ENCODE peak calls at places on chromosomes 1 and 21, in seven cellular contexts. G is ascending aorta, R is GM13977, D is fibroblast of lung, I is A549, E is AG04450, B is glutamatergic neuron. Q is an unnamed sample.

GRCh38 chr1:246961939-246962373 is 30.2 kb upstream of the AHCTF1 start:
- DNase-seq in R (no peak), B (no peak), E (no peak), G (peak; percentile 74), I (no peak), D (peak; percentile 58), Q (no peak)

GRCh38 chr1:37393173-37393572 is 81.2 kb upstream of the ZC3H12A start:
- DNase-seq in E (no peak), R (no peak), G (no peak), I (no peak), B (no peak), D (no peak), Q (no peak)

GRCh38 chr1:43270421-43271095 is 775 bp downstream of the TMEM125 start:
- DNase-seq in D (no peak), E (no peak), B (no peak), R (peak; percentile 27), G (peak; percentile 44), I (no peak), Q (no peak)

GRCh38 chr1:30410153-30410851 is 313.1 kb downstream of the MATN1 start:
- DNase-seq in R (no peak), D (no peak), G (peak; percentile 50), E (no peak), I (no peak), B (no peak), Q (peak; percentile 50)

GRCh38 chr1:222331340-222331739 is 216.6 kb downstream of the HHIPL2 start:
- DNase-seq in D (peak; percentile 79), R (no peak), G (no peak), I (no peak), B (no peak), E (peak; percentile 81), Q (no peak)

GRCh38 chr21:38297193-38297592 is 40.4 kb downstream of the KCNJ15 start:
- DNase-seq in R (no peak), G (no peak), E (no peak), D (peak; percentile 58), B (no peak), I (no peak), Q (no peak)

GRCh38 chr1:7770939-7771672 is at the start of gene VAMP3:
- DNase-seq in E (no peak), G (peak; percentile 92), D (peak; percentile 78), R (peak; percentile 98), I (peak; percentile 73), B (peak; percentile 97), Q (peak; percentile 87)

GRCh38 chr21:36542312-36543101 is 62.6 kb upstream of the CLDN14 start:
- DNase-seq in G (no peak), D (no peak), E (no peak), R (peak; percentile 78), B (no peak), I (no peak), Q (no peak)

GRCh38 chr1:107740574-107740973 is 224.4 kb downstream of the VAV3 start:
- DNase-seq in I (no peak), B (no peak), D (peak; percentile 78), R (no peak), E (no peak), G (no peak), Q (no peak)

GRCh38 chr1:90708826-90709225 is 8.3 kb downstream of the BARHL2 start:
- DNase-seq in E (no peak), B (no peak), I (no peak), R (no peak), D (no peak), G (no peak), Q (no peak)

GRCh38 chr1:173056355-173056754 is 5.6 kb upstream of the TNFSF18 start:
- DNase-seq in R (no peak), E (no peak), G (no peak), B (no peak), D (no peak), I (no peak), Q (no peak)

GRCh38 chr1:58933599-58933926 is 149.7 kb upstream of the JUN start:
- DNase-seq in I (no peak), G (no peak), B (no peak), D (peak; percentile 11), R (no peak), E (no peak), Q (no peak)

GRCh38 chr1:18343646-18344045 is 137.1 kb upstream of the KLHDC7A start:
- DNase-seq in B (peak; percentile 36), I (no peak), D (no peak), E (no peak), G (no peak), R (no peak), Q (no peak)

GRCh38 chr1:234315091-234315541 is 58.1 kb upstream of the COA6 start:
- DNase-seq in E (no peak), B (no peak), D (peak; percentile 35), I (no peak), G (no peak), R (no peak), Q (no peak)

GRCh38 chr1:155050560-155051341 is at the start of gene ADAM15:
- DNase-seq in E (no peak), R (peak; percentile 99), B (peak; percentile 95), D (peak; percentile 66), I (peak; percentile 90), G (peak; percentile 90), Q (peak; percentile 90)

DNA sequence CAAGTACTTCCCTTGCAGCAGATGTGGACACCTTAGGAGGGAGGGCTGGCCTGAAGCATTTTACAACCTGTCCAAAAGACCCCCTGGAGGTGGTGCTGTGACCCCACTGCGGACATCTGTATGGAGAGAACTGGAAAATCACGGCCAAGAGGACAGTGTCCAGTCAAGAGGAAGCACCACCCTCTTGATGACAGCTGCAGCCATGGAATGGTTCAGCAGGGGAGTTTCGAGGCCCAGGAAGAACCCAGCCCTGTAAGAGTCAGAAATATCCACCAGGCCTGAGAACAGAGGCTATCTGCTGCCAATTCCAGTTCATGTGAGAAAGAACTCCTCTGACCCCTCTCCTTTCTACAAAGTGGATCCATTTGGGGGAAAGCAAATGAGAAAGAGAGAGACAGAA is 126.8 kb downstream of the PLXNA2 start:
- DNase-seq in D (no peak), B (no peak), R (no peak), E (no peak), G (no peak), I (no peak), Q (no peak)
- TF ChIP-seq CTCF in D (no peak), B (no peak), R (no peak), E (no peak), G (no peak), I (no peak), Q (no peak)

GRCh38 chr1:184664042-184664659 is 90.5 kb downstream of the EDEM3 start:
- DNase-seq in D (peak; percentile 78), I (peak; percentile 51), E (peak; percentile 27), B (peak; percentile 88), R (peak; percentile 68), G (peak; percentile 82), Q (peak; percentile 79)
- TF ChIP-seq CTCF in D (peak; percentile 88), I (peak; percentile 86), E (peak; percentile 95), B (peak; percentile 96), R (peak; percentile 85), G (peak; percentile 96), Q (peak; percentile 94)

GRCh38 chr1:9293512-9294439 is 1.1 kb downstream of the SPSB1 start:
- DNase-seq in R (no peak), E (no peak), G (no peak), I (no peak), D (peak; percentile 64), B (peak; percentile 54), Q (no peak)

GRCh38 chr1:9294440-9294773 is 1.7 kb downstream of the SPSB1 start:
- DNase-seq in I (no peak), D (peak; percentile 75), G (no peak), E (peak; percentile 72), B (no peak), R (no peak), Q (no peak)

GRCh38 chr1:9296850-9297249 is 4.2 kb downstream of the SPSB1 start:
- DNase-seq in I (no peak), R (no peak), B (no peak), E (no peak), G (no peak), D (no peak), Q (no peak)

GRCh38 chr1:9295884-9296283 is 3.2 kb downstream of the SPSB1 start:
- DNase-seq in I (no peak), R (no peak), E (no peak), B (no peak), G (no peak), D (no peak), Q (no peak)

GRCh38 chr1:9294910-9295636 is 2.4 kb downstream of the SPSB1 start:
- DNase-seq in I (no peak), G (no peak), B (peak; percentile 47), E (no peak), D (peak; percentile 83), R (peak; percentile 72), Q (no peak)
- TF ChIP-seq CTCF in I (no peak), G (peak; percentile 42), B (no peak), E (peak; percentile 30), D (peak; percentile 36), R (no peak), Q (no peak)

GRCh38 chr1:31460027-31460426 is 47.0 kb downstream of the SERINC2 start:
- DNase-seq in B (no peak), E (no peak), I (no peak), G (no peak), D (peak; percentile 73), R (no peak), Q (no peak)
- TF ChIP-seq CTCF in B (no peak), E (peak; percentile 42), I (no peak), G (no peak), D (peak; percentile 42), R (no peak), Q (peak; percentile 34)

DNA sequence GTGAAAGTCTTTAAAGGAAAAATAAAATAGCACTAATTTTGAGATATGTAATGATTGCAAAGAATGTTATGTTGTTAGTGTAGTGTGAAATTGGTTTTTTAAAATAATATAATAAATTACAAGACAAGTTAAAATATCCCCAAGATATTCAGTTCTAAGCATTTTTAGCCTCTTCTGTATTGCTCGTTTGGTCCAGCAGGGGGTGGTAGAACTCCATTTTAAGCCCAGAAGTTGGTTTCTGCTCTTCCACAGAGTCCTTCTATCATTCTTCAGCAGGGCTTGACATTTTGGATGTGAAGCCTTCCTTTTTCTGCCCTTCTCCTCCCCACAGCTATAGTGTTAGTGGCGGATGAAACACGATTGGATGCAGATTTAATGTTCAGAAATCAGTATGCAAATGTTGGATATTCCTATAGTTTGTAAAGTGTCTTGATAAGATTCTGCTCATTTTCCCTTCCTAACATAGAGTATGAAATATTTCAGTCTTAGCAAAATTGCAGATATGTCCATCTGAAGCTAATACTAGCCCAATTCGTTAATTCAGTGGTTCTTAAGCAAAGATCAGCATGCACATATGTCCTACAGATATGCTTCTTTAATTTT is 1.5 kb downstream of the NCAM2 start:
- DNase-seq in D (peak; percentile 73), R (peak; percentile 48), G (no peak), E (no peak), I (no peak), B (peak; percentile 62), Q (no peak)
- TF ChIP-seq CTCF in D (peak; percentile 81), R (peak; percentile 63), G (peak; percentile 67), E (peak; percentile 91), I (peak; percentile 19), B (peak; percentile 88), Q (peak; percentile 92)

Q was measured in type B pancreatic cell.